ENCODE peak calls at places on chromosomes 7 and 10, in eight cellular contexts. L, U, R, V, T, W, C and M are unnamed samples.

GRCh38 chr7:30705596-30705995 is 23.3 kb upstream of the CRHR2 start:
- DNase-seq in C (no peak), T (no peak), R (no peak), W (no peak), V (no peak), U (no peak), L (no peak), M (no peak)

GRCh38 chr10:112792487-112793196 is 157.4 kb upstream of the TCF7L2 start:
- DNase-seq in T (peak; percentile 59), L (no peak), V (peak; percentile 35), U (no peak), R (no peak), C (no peak), W (peak; percentile 68), M (no peak)

GRCh38 chr7:150955519-150956394 is 22.4 kb downstream of the KCNH2 start:
- DNase-seq in V (peak; percentile 49), T (peak; percentile 74), W (peak; percentile 56), C (peak; percentile 97), U (no peak), L (no peak), R (no peak), M (no peak)

GRCh38 chr10:48976208-48976607 is 36.6 kb upstream of the LRRC18 start:
- DNase-seq in R (no peak), U (no peak), V (peak; percentile 42), C (peak; percentile 50), T (no peak), L (no peak), W (no peak), M (peak; percentile 13)

GRCh38 chr10:55500931-55501559 is 700.0 kb upstream of the PCDH15 start:
- DNase-seq in L (peak; percentile 69), V (peak; percentile 82), U (no peak), C (peak; percentile 3), T (no peak), W (peak; percentile 21), R (no peak), M (peak; percentile 50)

GRCh38 chr10:79152423-79152817 is 83.7 kb downstream of the ZMIZ1 start:
- DNase-seq in R (no peak), V (no peak), U (no peak), W (no peak), T (no peak), C (no peak), L (no peak), M (no peak)

GRCh38 chr7:110877086-110877485 is 213.8 kb upstream of the LRRN3 start:
- DNase-seq in U (no peak), V (no peak), L (no peak), R (no peak), T (no peak), C (no peak), W (no peak), M (no peak)

GRCh38 chr7:4513450-4513849 is 168.6 kb upstream of the FOXK1 start:
- DNase-seq in T (no peak), R (no peak), W (no peak), L (no peak), U (no peak), C (no peak), V (no peak), M (no peak)

GRCh38 chr10:24456319-24456718 is 247.4 kb downstream of the KIAA1217 start:
- DNase-seq in C (no peak), W (peak; percentile 98), T (no peak), L (no peak), V (no peak), U (no peak), R (no peak), M (no peak)

GRCh38 chr7:69799048-69799697 is 200.9 kb downstream of the AUTS2 start:
- DNase-seq in U (no peak), L (no peak), W (no peak), V (no peak), R (no peak), T (no peak), C (no peak), M (no peak)

GRCh38 chr10:131964298-131964697 is 17.4 kb downstream of the BNIP3 start:
- DNase-seq in L (no peak), C (no peak), V (no peak), U (no peak), R (no peak), W (no peak), T (no peak), M (no peak)

GRCh38 chr10:119498889-119499864 is 43.3 kb downstream of the RGS10 start:
- DNase-seq in W (peak; percentile 75), R (no peak), C (no peak), U (peak; percentile 41), L (no peak), V (no peak), T (no peak), M (no peak)

GRCh38 chr10:132942740-132943554 is 577 bp upstream of the CFAP46 start:
- DNase-seq in T (no peak), L (no peak), C (peak; percentile 61), W (peak; percentile 8), R (no peak), V (peak; percentile 63), U (no peak), M (no peak)

GRCh38 chr10:126690534-126690933 is 20.0 kb upstream of the C10orf90 start:
- DNase-seq in T (no peak), V (peak; percentile 99), L (no peak), R (no peak), C (no peak), W (no peak), U (no peak), M (peak; percentile 29)

GRCh38 chr7:90816511-90817142 is 220.5 kb downstream of the CDK14 start:
- DNase-seq in V (peak; percentile 90), W (peak; percentile 100), C (peak; percentile 9), T (no peak), L (no peak), U (no peak), R (no peak), M (no peak)

GRCh38 chr7:114885836-114886235 is 36.1 kb upstream of the MDFIC start:
- DNase-seq in L (no peak), U (no peak), C (no peak), W (peak; percentile 72), R (no peak), T (no peak), V (no peak), M (no peak)

GRCh38 chr7:87316097-87316700 is 29.3 kb upstream of the CROT start:
- DNase-seq in U (no peak), T (no peak), W (no peak), V (no peak), C (no peak), L (no peak), R (no peak), M (no peak)

GRCh38 chr7:84450802-84451201 is 256.2 kb upstream of the SEMA3A start:
- DNase-seq in L (no peak), C (no peak), V (no peak), W (no peak), T (no peak), U (no peak), R (no peak), M (no peak)

GRCh38 chr7:84452618-84453017 is 258.0 kb upstream of the SEMA3A start:
- DNase-seq in R (no peak), W (no peak), L (no peak), C (no peak), V (no peak), U (no peak), T (no peak), M (no peak)

GRCh38 chr7:84447636-84448293 is 253.2 kb upstream of the SEMA3A start:
- DNase-seq in C (no peak), R (no peak), U (no peak), T (no peak), V (no peak), W (no peak), L (no peak), M (no peak)

GRCh38 chr7:84446991-84447480 is 252.4 kb upstream of the SEMA3A start:
- DNase-seq in C (no peak), U (no peak), W (no peak), R (no peak), L (no peak), V (no peak), T (no peak), M (no peak)
- H3K4me3 ChIP-seq in C (no peak overlapping the region), U (no peak overlapping the region), W (no peak overlapping the region), R (no peak overlapping the region), L (no peak overlapping the region), V (no peak overlapping the region), T (no peak overlapping the region), M (no peak overlapping the region)

GRCh38 chr7:32881074-32881982 is 10.2 kb downstream of the KBTBD2 start:
- DNase-seq in C (no peak), L (no peak), V (no peak), R (no peak), W (peak; percentile 50), U (no peak), T (no peak), M (no peak)

DNA sequence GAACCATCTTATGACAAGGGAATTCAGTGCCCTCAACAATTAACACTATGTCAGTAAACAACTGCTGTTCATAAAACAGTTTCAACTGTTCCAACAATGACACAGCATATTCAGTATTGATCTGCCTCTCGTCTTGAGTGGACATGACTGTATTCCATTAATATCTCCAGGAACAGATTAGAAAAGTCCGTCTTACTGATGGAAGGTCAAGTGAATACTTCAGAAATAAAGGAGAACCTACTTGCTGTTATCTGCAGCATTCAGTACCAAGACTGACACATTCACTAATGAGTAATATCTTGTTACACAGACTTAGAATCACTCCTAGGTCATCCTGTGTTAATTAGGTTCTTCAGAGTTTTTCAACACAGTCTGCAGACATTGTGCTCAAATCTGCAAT is 12.1 kb downstream of the KBTBD2 start:
- DNase-seq in V (no peak), L (no peak), W (peak; percentile 19), U (no peak), R (no peak), C (no peak), T (no peak), M (no peak)
- H3K4me1 ChIP-seq in V (no peaks in the 10 kb centered on the region), L (peaks cover 11% of the 10 kb centered on the region), W (peaks cover 6% of the 10 kb centered on the region), U (peaks cover 23% of the 10 kb centered on the region), R (peaks cover 50% of the 10 kb centered on the region), C (peaks cover 2% of the 10 kb centered on the region), T (peaks cover 4% of the 10 kb centered on the region), M (no peaks in the 10 kb centered on the region)

GRCh38 chr10:69869291-69869841 is 67.7 kb downstream of the COL13A1 start:
- DNase-seq in U (peak; percentile 66), L (no peak), T (no peak), V (no peak), C (peak; percentile 61), W (peak; percentile 81), R (no peak), M (no peak)

GRCh38 chr10:69868821-69869220 is 67.1 kb downstream of the COL13A1 start:
- DNase-seq in C (no peak), U (no peak), W (no peak), L (no peak), T (no peak), V (no peak), R (no peak), M (no peak)

GRCh38 chr10:69866688-69867461 is 65.2 kb downstream of the COL13A1 start:
- DNase-seq in T (peak; percentile 40), R (no peak), C (peak; percentile 81), V (peak; percentile 90), U (peak; percentile 36), W (peak; percentile 91), L (no peak), M (no peak)

GRCh38 chr10:69866246-69866687 is 64.6 kb downstream of the COL13A1 start:
- DNase-seq in W (no peak), L (no peak), U (no peak), V (no peak), T (no peak), R (no peak), C (peak; percentile 84), M (no peak)

GRCh38 chr10:69867699-69868558 is 66.2 kb downstream of the COL13A1 start:
- DNase-seq in V (no peak), C (no peak), U (no peak), W (no peak), L (no peak), T (no peak), R (no peak), M (peak; percentile 54)
- H3K4me3 ChIP-seq in V (no peak overlapping the region), C (no peak overlapping the region), U (no peak overlapping the region), W (no peak overlapping the region), L (no peak overlapping the region), T (no peak overlapping the region), R (no peak overlapping the region), M (no peak overlapping the region)

GRCh38 chr7:55572378-55573233 is at the start of gene VOPP1:
- DNase-seq in V (peak; percentile 84), R (no peak), W (peak; percentile 74), L (peak; percentile 55), T (peak; percentile 61), U (peak; percentile 66), C (peak; percentile 96), M (no peak)
- H3K4me1 ChIP-seq in V (peaks cover 12% of the 10 kb centered on the region), R (peaks cover 45% of the 10 kb centered on the region), W (peaks cover 20% of the 10 kb centered on the region), L (no peaks in the 10 kb centered on the region), T (peaks cover 2% of the 10 kb centered on the region), U (peaks cover 35% of the 10 kb centered on the region), C (peaks cover 33% of the 10 kb centered on the region), M (peaks cover 1% of the 10 kb centered on the region)